ENCODE peak calls at places on chromosomes 11 and 22, in four cellular contexts. Z is NCI-H1092 treated with DMSO at 0.1 percent for 48 hours; K is stimulated activated naive CD4-positive, alpha-beta T cell; O is fibroblast of lung. V is an unnamed sample.

GRCh38 chr11:64809781-64810241 is 540 bp downstream of the MEN1 start:
- DNase-seq in K (peak; percentile 8), Z (no peak), O (peak; percentile 14), V (no peak)

GRCh38 chr11:2796508-2797180 is 88.9 kb downstream of the CDKN1C start:
- DNase-seq in K (no peak), Z (no peak), O (no peak), V (no peak)

GRCh38 chr22:22709719-22710445 is 65.5 kb downstream of the GGTLC2 start:
- DNase-seq in Z (no peak), O (no peak), K (no peak), V (no peak)

GRCh38 chr11:134949121-134949591 is 537.1 kb upstream of the B3GAT1 start:
- DNase-seq in O (peak; percentile 90), K (no peak), Z (no peak), V (no peak)

GRCh38 chr11:58796333-58797049 is 48.0 kb downstream of the GLYATL2 start:
- DNase-seq in Z (peak; percentile 27), K (no peak), O (no peak), V (no peak)

GRCh38 chr11:54558407-54558806 is 45.4 kb downstream of the OR4C46 start:
- DNase-seq in K (no peak), Z (no peak), O (no peak), V (no peak)

GRCh38 chr11:82547163-82547560 is 186.5 kb downstream of the FAM181B start:
- DNase-seq in K (no peak), Z (no peak), O (no peak), V (no peak)

GRCh38 chr22:19131685-19132015 is 542 bp downstream of the TSSK2 start:
- DNase-seq in K (no peak), Z (no peak), O (no peak), V (no peak)

GRCh38 chr11:108647701-108648527 is 17.0 kb upstream of the DDX10 start:
- DNase-seq in K (peak; percentile 68), Z (peak; percentile 72), O (peak; percentile 75), V (peak; percentile 48)

GRCh38 chr22:23910496-23911190 is 16.5 kb downstream of the MIF start:
- DNase-seq in K (no peak), O (no peak), Z (peak; percentile 14), V (no peak)

GRCh38 chr22:44702479-44703219 is 645 bp downstream of the PRR5 start:
- DNase-seq in Z (no peak), O (peak; percentile 48), K (peak; percentile 71), V (peak; percentile 12)

GRCh38 chr11:118497831-118498230 is 29.4 kb upstream of the TTC36 start:
- DNase-seq in Z (no peak), O (peak; percentile 82), K (no peak), V (no peak)

GRCh38 chr11:124207102-124207792 is 24.1 kb downstream of the OR10D3 start:
- DNase-seq in K (no peak), Z (no peak), O (no peak), V (no peak)

GRCh38 chr11:96748639-96749370 is 359.0 kb downstream of the JRKL start:
- DNase-seq in O (peak; percentile 51), Z (no peak), K (no peak), V (no peak)

GRCh38 chr11:83069441-83070043 is 2.2 kb downstream of the RAB30 start:
- DNase-seq in O (no peak), Z (peak; percentile 15), K (no peak), V (no peak)

GRCh38 chr11:76947790-76948189 is 86.4 kb upstream of the B3GNT6 start:
- DNase-seq in O (no peak), K (no peak), Z (no peak), V (no peak)

GRCh38 chr11:17546240-17546639 is 819 bp upstream of the OTOG start:
- DNase-seq in O (no peak), K (no peak), Z (no peak), V (no peak)

GRCh38 chr11:61596539-61596938 is 15.7 kb upstream of the SYT7 start:
- DNase-seq in K (no peak), O (no peak), Z (no peak), V (no peak)

GRCh38 chr11:126305699-126306098 is 1.8 kb downstream of the DCPS start:
- DNase-seq in O (no peak), K (no peak), Z (no peak), V (no peak)

GRCh38 chr11:62831520-62832345 is at the start of gene STX5:
- DNase-seq in O (peak; percentile 98), Z (peak; percentile 100), K (peak; percentile 99), V (peak; percentile 99)

V was measured in T follicular helper cell.